ENCODE peak calls at places on chromosomes 6 and 20, in six cellular contexts. K is brain microvascular endothelial cell, S is progenitor cell of endocrine pancreas, V is psoas muscle, X is IMR-90, N is choroid plexus epithelial cell. D is an unnamed sample.
A peak's percentile ranks its signal among the peaks of the same experiment; 100 is the strongest.

GRCh38 chr6:154370545-154370944 is 13.9 kb upstream of the IPCEF1 start:
- DNase-seq in K (peak; percentile 47), S (no peak), V (no peak), X (peak; percentile 58), N (peak; percentile 60), D (peak; percentile 38)

GRCh38 chr6:141532211-141532610 is 600.5 kb upstream of the GJE1 start:
- DNase-seq in K (no peak), S (no peak), V (no peak), X (no peak), N (no peak), D (no peak)

GRCh38 chr20:38230957-38231785 is 29.4 kb downstream of the KIAA1755 start:
- DNase-seq in K (peak; percentile 66), S (no peak), V (no peak), X (peak; percentile 59), N (no peak), D (peak; percentile 34)

GRCh38 chr6:36319436-36319762 is 17.3 kb downstream of the BNIP5 start:
- DNase-seq in K (no peak), S (no peak), V (no peak), X (no peak), N (no peak), D (no peak)

GRCh38 chr6:74087898-74088297 is 391.9 kb downstream of the CD109 start:
- DNase-seq in K (peak; percentile 14), S (no peak), V (no peak), X (peak; percentile 77), N (peak; percentile 70), D (peak; percentile 13)

GRCh38 chr6:163287626-163288025 is 126.9 kb upstream of the QKI start:
- DNase-seq in K (no peak), S (no peak), V (no peak), X (no peak), N (no peak), D (no peak)

GRCh38 chr6:144712541-144712940 is 427.4 kb downstream of the UTRN start:
- DNase-seq in K (no peak), S (no peak), V (no peak), X (peak; percentile 47), N (no peak), D (peak; percentile 51)

GRCh38 chr6:52183131-52183530 is 3.0 kb upstream of the IL17A start:
- DNase-seq in K (no peak), S (no peak), V (no peak), X (no peak), N (no peak), D (no peak)

GRCh38 chr6:90175627-90176538 is 120.8 kb downstream of the BACH2 start:
- DNase-seq in K (no peak), S (no peak), V (no peak), X (no peak), N (no peak), D (peak; percentile 62)

GRCh38 chr6:110270166-110270565 is 88.0 kb downstream of the METTL24 start:
- DNase-seq in K (no peak), S (no peak), V (no peak), X (peak; percentile 1), N (no peak), D (no peak)

GRCh38 chr20:17688965-17689364 is 6.9 kb upstream of the RRBP1 start:
- DNase-seq in K (no peak), S (no peak), V (no peak), X (peak; percentile 73), N (no peak), D (no peak)

GRCh38 chr6:146919017-146919416 is 285.2 kb upstream of the STXBP5 start:
- DNase-seq in K (no peak), S (no peak), V (no peak), X (no peak), N (no peak), D (no peak)

GRCh38 chr20:57089701-57090144 is 176.7 kb downstream of the BMP7 start:
- DNase-seq in K (peak; percentile 27), S (peak; percentile 89), V (peak; percentile 64), X (peak; percentile 5), N (peak; percentile 59), D (peak; percentile 69)

GRCh38 chr6:136503303-136503702 is 46.9 kb downstream of the MAP7 start:
- DNase-seq in K (no peak), S (no peak), V (no peak), X (no peak), N (no peak), D (no peak)

GRCh38 chr6:10520468-10520867 is 683 bp upstream of the GCNT2 start:
- DNase-seq in K (peak; percentile 16), S (no peak), V (no peak), X (peak; percentile 16), N (no peak), D (no peak)

GRCh38 chr6:101013612-101014195 is 132.6 kb upstream of the ASCC3 start:
- DNase-seq in K (no peak), S (no peak), V (no peak), X (no peak), N (no peak), D (no peak)

GRCh38 chr20:48921883-48922867 is 664 bp downstream of the ARFGEF2 start:
- DNase-seq in K (no peak), S (peak; percentile 43), V (peak; percentile 55), X (peak; percentile 34), N (no peak), D (peak; percentile 48)

GRCh38 chr20:32501709-32502108 is 83.4 kb downstream of the NOL4L start:
- DNase-seq in K (no peak), S (no peak), V (no peak), X (peak; percentile 80), N (peak; percentile 37), D (peak; percentile 18)

GRCh38 chr20:37443596-37443995 is 77.5 kb upstream of the NNAT start:
- DNase-seq in K (no peak), S (no peak), V (no peak), X (no peak), N (no peak), D (no peak)

GRCh38 chr20:25056601-25057233 is 1.2 kb downstream of the ACSS1 start:
- DNase-seq in K (no peak), S (no peak), V (no peak), X (no peak), N (no peak), D (no peak)

GRCh38 chr6:168909288-168909687 is 344.4 kb downstream of the THBS2 start:
- DNase-seq in K (no peak), S (no peak), V (no peak), X (no peak), N (peak; percentile 74), D (no peak)

GRCh38 chr6:72876256-72876655 is 254.4 kb downstream of the KCNQ5 start:
- DNase-seq in K (no peak), S (no peak), V (no peak), X (no peak), N (no peak), D (no peak)

GRCh38 chr6:52724041-52724405 is 39.3 kb downstream of the GSTA2 start:
- DNase-seq in K (no peak), S (no peak), V (no peak), X (peak; percentile 56), N (peak; percentile 19), D (peak; percentile 74)

GRCh38 chr20:62822788-62823651 is 6.2 kb downstream of the COL9A3 start:
- DNase-seq in K (no peak), S (no peak), V (no peak), X (peak; percentile 11), N (no peak), D (peak; percentile 66)

GRCh38 chr20:1328680-1329330 is at the start of gene SDCBP2:
- DNase-seq in K (no peak), S (no peak), V (no peak), X (no peak), N (no peak), D (peak; percentile 89)

GRCh38 chr6:87945181-87945580 is 102.5 kb upstream of the SPACA1 start:
- DNase-seq in K (no peak), S (no peak), V (no peak), X (no peak), N (no peak), D (no peak)

GRCh38 chr6:106181664-106182418 is 95.7 kb downstream of the PRDM1 start:
- DNase-seq in K (peak; percentile 60), S (no peak), V (no peak), X (peak; percentile 88), N (peak; percentile 81), D (peak; percentile 57)

GRCh38 chr20:37564388-37565133 is 36.9 kb upstream of the BLCAP start:
- DNase-seq in K (peak; percentile 3), S (peak; percentile 67), V (peak; percentile 37), X (no peak), N (peak; percentile 31), D (peak; percentile 42)

GRCh38 chr6:163249651-163250101 is 164.8 kb upstream of the QKI start:
- DNase-seq in K (no peak), S (no peak), V (no peak), X (no peak), N (no peak), D (no peak)

GRCh38 chr6:33896391-33897192 is 92.8 kb upstream of the MLN start:
- DNase-seq in K (no peak), S (no peak), V (no peak), X (peak; percentile 12), N (peak; percentile 14), D (no peak)

GRCh38 chr6:3849681-3850450 is 693 bp downstream of the FAM50B start:
- DNase-seq in K (no peak), S (no peak), V (peak; percentile 40), X (no peak), N (peak; percentile 23), D (no peak)

GRCh38 chr6:25660512-25660911 is 8.5 kb downstream of the SCGN start:
- DNase-seq in K (peak; percentile 53), S (no peak), V (no peak), X (peak; percentile 54), N (peak; percentile 6), D (peak; percentile 97)

DNA sequence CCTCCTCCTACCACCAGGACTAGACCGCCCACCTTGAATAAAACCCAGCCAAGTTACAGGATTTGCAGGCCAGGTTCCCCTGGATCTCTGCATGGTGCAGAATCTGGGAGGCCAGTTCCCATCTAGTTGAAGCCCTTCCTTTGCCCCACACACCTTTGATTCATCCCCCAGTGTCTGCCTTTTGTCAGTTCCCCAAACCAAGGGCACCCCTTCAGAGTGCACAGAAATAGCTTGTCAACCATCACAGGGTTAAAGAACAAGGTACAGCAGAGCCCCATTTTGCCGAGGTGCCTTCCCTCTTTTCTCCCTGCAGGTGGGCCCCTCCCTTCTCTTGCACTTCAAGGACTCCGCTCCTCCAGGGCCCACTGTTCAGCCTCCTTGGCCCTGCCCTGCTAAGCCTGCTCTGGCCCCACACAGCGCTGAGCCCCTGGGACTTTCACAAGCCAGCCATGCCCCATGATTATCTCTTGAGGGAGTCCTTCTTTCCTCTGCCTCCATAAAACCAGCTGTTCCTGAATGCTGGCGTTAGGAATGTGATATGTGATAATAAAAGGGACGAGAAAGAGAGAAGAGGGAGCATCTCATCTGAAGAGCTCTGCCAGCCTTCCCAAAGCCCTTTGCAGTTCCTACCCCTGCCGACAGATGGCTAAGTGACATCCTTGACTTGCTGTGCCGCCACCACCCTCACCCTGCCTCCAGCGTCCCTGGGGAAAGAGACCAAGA is 280.3 kb downstream of the CDC5L start:
- DNase-seq in K (no peak), S (peak; percentile 17), V (no peak), X (no peak), N (peak; percentile 23), D (no peak)
- TF ChIP-seq CTCF in K (peak; percentile 78), S (peak; percentile 57), V (peak; percentile 37), X (peak; percentile 33), N (peak; percentile 70), D (peak; percentile 31)

GRCh38 chr20:50138479-50139393 is 14.8 kb downstream of the PEDS1 start:
- DNase-seq in K (no peak), S (no peak), V (peak; percentile 39), X (no peak), N (no peak), D (peak; percentile 38)
- TF ChIP-seq CTCF in K (peak; percentile 55), S (no peak), V (peak; percentile 5), X (no peak), N (peak; percentile 13), D (no peak)

GRCh38 chr20:47784599-47785320 is 521 bp downstream of the SULF2 start:
- DNase-seq in K (no peak), S (peak; percentile 29), V (peak; percentile 36), X (peak; percentile 4), N (peak; percentile 36), D (peak; percentile 44)
- TF ChIP-seq CTCF in K (peak; percentile 52), S (no peak), V (peak; percentile 6), X (no peak), N (peak; percentile 18), D (no peak)

GRCh38 chr6:127956260-127956888 is 55.5 kb upstream of the THEMIS start:
- DNase-seq in K (no peak), S (no peak), V (no peak), X (no peak), N (no peak), D (peak; percentile 35)
- TF ChIP-seq CTCF in K (peak; percentile 46), S (peak; percentile 25), V (no peak), X (no peak), N (peak; percentile 36), D (peak; percentile 9)

D was measured in MCF 10A.